ENCODE peak calls at places on chromosomes 16 and 17, in seven cellular contexts. L is sigmoid colon; T is heart left ventricle; Z is naive thymus-derived CD4-positive, alpha-beta T cell; Y is DND-41; H is CD4-positive, alpha-beta memory T cell; F is A549. I is an unnamed sample. For H3K9me3, the result is how much of the 10 kb centered on the place peaks cover.

GRCh38 chr17:66602659-66603363 is 232.1 kb upstream of the CACNG5 start:
- DNase-seq in L (peak), T (no peak), Z (no peak), Y (no peak), H (no peak), F (no peak), I (no peak)

GRCh38 chr16:25063865-25064264 is 47.7 kb upstream of the LCMT1 start:
- DNase-seq in L (no peak), T (no peak), Z (no peak), Y (no peak), H (no peak), F (no peak), I (no peak)

GRCh38 chr17:50947844-50948514 is 81.8 kb upstream of the TOB1 start:
- DNase-seq in L (peak), T (peak), Z (no peak), Y (no peak), H (no peak), F (no peak), I (no peak)

GRCh38 chr17:2990396-2990795 is 73.0 kb downstream of the OR1D5 start:
- DNase-seq in L (peak), T (peak), Z (no peak), Y (no peak), H (no peak), F (no peak), I (no peak)

GRCh38 chr16:24906199-24906808 is 60.5 kb downstream of the SLC5A11 start:
- DNase-seq in L (no peak), T (no peak), Z (no peak), Y (no peak), H (no peak), F (no peak), I (no peak)

GRCh38 chr16:87731607-87732006 is 34.2 kb downstream of the KLHDC4 start:
- DNase-seq in L (no peak), T (no peak), Z (no peak), Y (no peak), H (no peak), F (no peak), I (no peak)

GRCh38 chr17:37714897-37715296 is 30.0 kb downstream of the HNF1B start:
- DNase-seq in L (no peak), T (no peak), Z (no peak), Y (no peak), H (no peak), F (peak), I (no peak)

GRCh38 chr16:2288701-2289100 is 20.8 kb upstream of the RNPS1 start:
- DNase-seq in L (no peak), T (no peak), Z (no peak), Y (no peak), H (no peak), F (no peak), I (no peak)

GRCh38 chr16:10947211-10947787 is 2.9 kb downstream of the CLEC16A start:
- DNase-seq in L (no peak), T (no peak), Z (no peak), Y (no peak), H (no peak), F (no peak), I (no peak)

GRCh38 chr16:73878616-73879015 is 418.0 kb upstream of the PSMD7 start:
- DNase-seq in L (no peak), T (no peak), Z (no peak), Y (no peak), H (no peak), F (peak), I (no peak)

GRCh38 chr16:83501481-83501880 is 306.3 kb upstream of the HSBP1 start:
- DNase-seq in L (no peak), T (no peak), Z (no peak), Y (no peak), H (no peak), F (no peak), I (no peak)
- H3K9me3 ChIP-seq in L (under half), T (under half), Z (under half), Y (under half), H (under half), F (under half), I (under half)

GRCh38 chr16:54585966-54586365 is 299.4 kb upstream of the IRX3 start:
- DNase-seq in L (no peak), T (no peak), Z (no peak), Y (no peak), H (no peak), F (no peak), I (no peak)
- H3K9me3 ChIP-seq in L (under half), T (under half), Z (under half), Y (under half), H (under half), F (under half), I (under half)

DNA sequence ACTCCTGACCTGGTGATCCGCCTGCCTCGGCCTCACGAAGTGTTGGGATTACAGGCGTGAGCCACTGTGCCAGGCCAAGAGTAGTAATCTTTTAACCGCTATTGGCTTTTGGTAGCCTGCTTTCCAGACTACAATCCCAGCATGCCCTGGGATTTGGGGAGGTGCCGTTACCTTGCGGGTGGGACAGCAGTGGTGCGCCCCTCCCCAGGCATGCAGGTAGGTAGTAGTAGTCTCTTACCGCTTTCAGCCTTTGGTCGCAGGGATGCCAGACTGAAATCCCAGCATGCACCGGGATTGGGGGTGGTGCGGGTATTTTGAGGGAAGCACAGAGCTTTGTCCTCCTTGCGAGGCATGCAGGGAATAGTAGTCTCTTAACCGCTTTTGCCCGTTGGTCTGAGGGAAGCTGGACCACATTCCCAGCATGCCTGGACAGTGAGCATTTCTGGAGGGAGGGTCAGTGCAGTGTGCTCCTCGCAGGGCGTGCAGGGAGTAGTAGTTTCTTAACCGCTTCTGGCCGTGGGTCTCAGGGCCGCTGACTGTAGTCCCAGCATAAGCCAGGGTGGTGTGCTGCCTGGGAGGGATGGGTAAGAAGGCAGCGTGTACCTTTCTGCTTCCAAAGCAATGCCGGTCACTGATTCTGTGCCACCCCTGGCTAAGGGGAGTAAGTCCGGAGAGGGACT is 1686.8 kb downstream of the TP53TG3F start:
- DNase-seq in L (no peak), T (no peak), Z (no peak), Y (no peak), H (no peak), F (no peak), I (no peak)
- H3K9me3 ChIP-seq in L (under half), T (under half), Z (half or more), Y (under half), H (under half), F (under half), I (under half)

GRCh38 chr17:83203073-83203471 is 123.7 kb downstream of the METRNL start:
- DNase-seq in L (peak), T (peak), Z (no peak), Y (peak), H (no peak), F (no peak), I (peak)
- H3K9me3 ChIP-seq in L (under half), T (under half), Z (under half), Y (under half), H (under half), F (under half), I (under half)

GRCh38 chr16:58414938-58415451 is 22.7 kb downstream of the GINS3 start:
- DNase-seq in L (no peak), T (no peak), Z (no peak), Y (no peak), H (no peak), F (no peak), I (no peak)

GRCh38 chr16:58413359-58413758 is 21.1 kb downstream of the GINS3 start:
- DNase-seq in L (no peak), T (no peak), Z (no peak), Y (peak), H (no peak), F (no peak), I (no peak)

GRCh38 chr16:58411736-58412614 is 19.7 kb downstream of the GINS3 start:
- DNase-seq in L (no peak), T (no peak), Z (no peak), Y (no peak), H (no peak), F (no peak), I (no peak)

GRCh38 chr16:58409316-58409973 is 17.2 kb downstream of the GINS3 start:
- DNase-seq in L (peak), T (no peak), Z (no peak), Y (no peak), H (no peak), F (no peak), I (no peak)

DNA sequence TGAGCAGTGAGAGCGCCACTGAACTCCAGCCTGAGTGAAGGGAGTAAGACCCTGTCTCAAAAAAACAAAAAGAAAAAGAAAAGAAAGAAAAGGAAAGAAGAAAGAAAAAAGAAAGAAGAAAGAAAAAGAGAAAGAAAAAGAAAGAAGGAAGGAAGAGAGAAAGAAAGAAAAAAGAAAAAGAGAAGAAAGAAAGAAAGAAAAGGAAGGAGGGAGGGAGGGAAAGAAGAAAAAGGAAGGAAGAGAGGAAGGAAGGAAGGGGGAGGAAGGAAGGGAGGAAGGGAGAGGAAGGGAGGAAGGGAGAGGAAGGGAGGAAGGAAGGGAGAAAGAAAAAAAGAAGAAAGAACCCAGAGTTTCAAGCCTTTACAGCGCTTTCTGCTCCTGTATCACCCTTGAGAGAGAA is 19.1 kb downstream of the GINS3 start:
- DNase-seq in L (no peak), T (no peak), Z (no peak), Y (no peak), H (no peak), F (no peak), I (no peak)
- H3K9me3 ChIP-seq in L (under half), T (under half), Z (under half), Y (under half), H (under half), F (under half), I (under half)

GRCh38 chr17:63286254-63286653 is 159.9 kb downstream of the CYB561 start:
- DNase-seq in L (no peak), T (no peak), Z (no peak), Y (no peak), H (no peak), F (no peak), I (no peak)
- H3K9me3 ChIP-seq in L (under half), T (under half), Z (under half), Y (under half), H (under half), F (under half), I (under half)

GRCh38 chr16:27819881-27820610 is 243.5 kb downstream of the GSG1L start:
- DNase-seq in L (peak), T (no peak), Z (no peak), Y (no peak), H (no peak), F (no peak), I (no peak)

GRCh38 chr16:27818231-27818630 is 245.3 kb downstream of the GSG1L start:
- DNase-seq in L (peak), T (no peak), Z (no peak), Y (no peak), H (no peak), F (no peak), I (no peak)

GRCh38 chr16:27820646-27821345 is 242.7 kb downstream of the GSG1L start:
- DNase-seq in L (peak), T (no peak), Z (no peak), Y (no peak), H (no peak), F (no peak), I (no peak)

GRCh38 chr16:27817038-27817437 is 246.5 kb downstream of the GSG1L start:
- DNase-seq in L (peak), T (no peak), Z (no peak), Y (no peak), H (no peak), F (no peak), I (no peak)

GRCh38 chr16:27819356-27819755 is 244.2 kb downstream of the GSG1L start:
- DNase-seq in L (peak), T (no peak), Z (no peak), Y (no peak), H (no peak), F (no peak), I (no peak)
- H3K9me3 ChIP-seq in L (under half), T (under half), Z (under half), Y (under half), H (under half), F (under half), I (under half)

I was measured in T-helper 17 cell.